ENCODE peak calls at places on chromosomes 5 and 9, in nine cellular contexts. L is HFFc6, I is KG1, P is right atrium auricular region, Z is prostate gland, Y is smooth muscle cell of the brain vasculature, M is astrocyte of the spinal cord, S is nephron progenitor cell, J is foreskin fibroblast. K is an unnamed sample.

GRCh38 chr9:110217656-110218099 is 9.7 kb upstream of the C9orf152 start:
- DNase-seq in L (peak), Z (peak), P (no peak), I (peak), M (peak), S (no peak), J (no peak), Y (no peak), K (no peak)

GRCh38 chr9:251398-251797 is 36.7 kb downstream of the DOCK8 start:
- DNase-seq in S (no peak), M (no peak), Y (no peak), P (no peak), I (no peak), Z (no peak), L (no peak), J (no peak), K (no peak)

GRCh38 chr9:96612966-96613589 is 6.6 kb downstream of the CDC14B start:
- DNase-seq in Y (no peak), P (no peak), Z (no peak), L (no peak), M (no peak), I (no peak), J (no peak), S (no peak), K (no peak)

GRCh38 chr5:118923295-118924005 is 64.9 kb downstream of the DTWD2 start:
- DNase-seq in I (no peak), J (no peak), S (no peak), L (no peak), P (no peak), Y (no peak), M (no peak), Z (no peak), K (no peak)

GRCh38 chr9:114894206-114894605 is 36.2 kb downstream of the TNFSF8 start:
- DNase-seq in S (no peak), M (no peak), J (peak), P (no peak), Y (no peak), Z (no peak), L (no peak), I (no peak), K (no peak)

GRCh38 chr9:128091144-128091543 is 23.1 kb downstream of the SLC25A25 start:
- DNase-seq in Z (peak), M (peak), S (peak), J (peak), I (no peak), L (peak), Y (peak), P (peak), K (no peak)

GRCh38 chr5:123545506-123545905 is 33.5 kb downstream of the CSNK1G3 start:
- DNase-seq in P (no peak), Z (no peak), J (no peak), L (peak), Y (no peak), I (no peak), M (no peak), S (no peak), K (no peak)

GRCh38 chr9:88514247-88514646 is 20.7 kb upstream of the NXNL2 start:
- DNase-seq in I (no peak), L (no peak), S (no peak), J (no peak), M (no peak), Z (no peak), P (no peak), Y (no peak), K (no peak)

GRCh38 chr5:17396247-17396646 is 101.8 kb upstream of the TAF11L2 start:
- DNase-seq in L (no peak), I (no peak), P (no peak), J (no peak), S (no peak), Y (no peak), Z (no peak), M (no peak), K (no peak)

GRCh38 chr5:14488697-14489096 is 92.9 kb upstream of the OTULINL start:
- DNase-seq in P (no peak), Y (no peak), J (no peak), I (no peak), Z (no peak), L (no peak), S (no peak), M (no peak), K (no peak)

GRCh38 chr5:95704150-95704549 is 21.4 kb upstream of the SPATA9 start:
- DNase-seq in Y (no peak), L (no peak), S (no peak), I (no peak), J (no peak), M (no peak), Z (no peak), P (no peak), K (no peak)

GRCh38 chr5:108266235-108266634 is 115.7 kb downstream of the FBXL17 start:
- DNase-seq in J (peak), Z (no peak), I (no peak), M (no peak), P (no peak), Y (no peak), S (no peak), L (no peak), K (no peak)

GRCh38 chr9:88786291-88787054 is 204.8 kb upstream of the S1PR3 start:
- DNase-seq in J (no peak), I (no peak), Z (no peak), M (no peak), L (no peak), S (no peak), P (no peak), Y (no peak), K (no peak)

GRCh38 chr5:170755679-170756456 is 27.7 kb upstream of the GABRP start:
- DNase-seq in L (no peak), Y (no peak), J (no peak), M (no peak), Z (peak), P (no peak), S (no peak), I (no peak), K (no peak)

GRCh38 chr9:91807640-91808246 is 142.3 kb downstream of the ROR2 start:
- DNase-seq in L (no peak), P (no peak), I (no peak), S (no peak), J (no peak), M (no peak), Y (no peak), Z (no peak), K (no peak)

GRCh38 chr9:96008502-96009222 is 133.2 kb downstream of the ERCC6L2 start:
- DNase-seq in I (no peak), L (no peak), Z (no peak), Y (no peak), J (peak), M (no peak), S (no peak), P (no peak), K (no peak)

GRCh38 chr5:178376906-178377582 is 144.4 kb upstream of the PHYKPL start:
- DNase-seq in P (no peak), Z (no peak), M (no peak), I (no peak), L (no peak), S (peak), J (no peak), Y (no peak), K (no peak)

GRCh38 chr5:112703866-112704820 is 33.5 kb upstream of the APC start:
- DNase-seq in M (peak), J (no peak), Y (no peak), L (peak), I (no peak), Z (no peak), S (no peak), P (peak), K (no peak)

GRCh38 chr5:150175536-150175935 is 9.0 kb downstream of the CDX1 start:
- DNase-seq in P (no peak), Z (no peak), I (no peak), L (peak), J (no peak), S (peak), M (no peak), Y (no peak), K (no peak)

GRCh38 chr9:107281164-107281563 is 1.9 kb upstream of the RAD23B start:
- DNase-seq in L (no peak), Y (no peak), S (no peak), M (no peak), P (no peak), J (no peak), Z (no peak), I (no peak), K (no peak)

GRCh38 chr9:109538346-109538745 is 40.2 kb upstream of the PTPN3 start:
- DNase-seq in M (no peak), I (no peak), S (no peak), Z (peak), L (no peak), J (no peak), Y (no peak), P (no peak), K (no peak)

GRCh38 chr5:176319827-176320554 is 41.6 kb downstream of the KIAA1191 start:
- DNase-seq in S (no peak), M (peak), Y (no peak), P (no peak), I (no peak), J (no peak), L (no peak), Z (no peak), K (no peak)

GRCh38 chr9:113250807-113251206 is 24.6 kb downstream of the CDC26 start:
- DNase-seq in Y (no peak), Z (no peak), L (no peak), M (no peak), J (no peak), P (no peak), S (no peak), I (no peak), K (no peak)

GRCh38 chr9:11701706-11702105 is 991.5 kb upstream of the TYRP1 start:
- DNase-seq in L (no peak), Y (no peak), S (no peak), Z (no peak), I (no peak), P (no peak), M (no peak), J (no peak), K (no peak)

GRCh38 chr5:177023247-177023703 is 779 bp downstream of the ZNF346 start:
- DNase-seq in S (no peak), P (peak), Y (no peak), J (no peak), Z (no peak), L (no peak), I (no peak), M (peak), K (no peak)

GRCh38 chr9:116712781-116713180 is 25.7 kb downstream of the TRIM32 start:
- DNase-seq in J (no peak), P (no peak), I (no peak), M (no peak), S (no peak), Y (no peak), L (no peak), Z (no peak), K (no peak)

GRCh38 chr9:70412678-70413426 is 1.6 kb downstream of the KLF9 start:
- DNase-seq in I (no peak), S (peak), J (peak), L (peak), Z (peak), M (peak), P (peak), Y (no peak), K (peak)

GRCh38 chr5:175672976-175673648 is 15.2 kb downstream of the HRH2 start:
- DNase-seq in Z (no peak), L (no peak), S (no peak), Y (no peak), J (no peak), M (no peak), P (no peak), I (no peak), K (no peak)

GRCh38 chr5:120813551-120813950 is 349.5 kb downstream of the PRR16 start:
- DNase-seq in Y (no peak), L (no peak), I (no peak), M (no peak), P (no peak), J (no peak), S (no peak), Z (no peak), K (no peak)

GRCh38 chr9:30714389-30714788 is 1670.1 kb upstream of the ACO1 start:
- DNase-seq in P (no peak), S (no peak), L (no peak), I (no peak), Z (no peak), J (no peak), Y (no peak), M (no peak), K (no peak)

GRCh38 chr9:21591221-21592062 is 109.3 kb upstream of the IFNE start:
- DNase-seq in P (peak), Z (peak), L (peak), M (peak), J (peak), Y (peak), I (no peak), S (no peak), K (no peak)

GRCh38 chr5:133930061-133930823 is 38.2 kb downstream of the C5orf15 start:
- DNase-seq in Z (no peak), J (peak), M (peak), L (no peak), S (peak), I (no peak), P (no peak), Y (no peak), K (no peak)

GRCh38 chr5:136032564-136032963 is 3.8 kb downstream of the TGFBI start:
- DNase-seq in M (no peak), L (peak), P (no peak), S (no peak), Y (no peak), I (no peak), Z (no peak), J (peak), K (no peak)

K was measured in pancreas.